ENCODE peak calls at places on chromosomes 11 and 22, in four cellular contexts. A is stomach, R is mucosa of descending colon, E is right lobe of liver. J is an unnamed sample.
A peak's percentile ranks its signal among the peaks of the same experiment; 100 is the strongest.

GRCh38 chr11:65403607-65404121 is 17.2 kb downstream of the FRMD8 start:
- DNase-seq in A (no peak), R (no peak), E (no peak), J (no peak)

GRCh38 chr11:94781822-94782221 is 13.7 kb downstream of the AMOTL1 start:
- DNase-seq in A (no peak), R (no peak), E (no peak), J (no peak)

GRCh38 chr11:125356736-125357292 is 139.3 kb downstream of the FEZ1 start:
- DNase-seq in A (no peak), R (no peak), E (no peak), J (no peak)

GRCh38 chr22:44437493-44438015 is 60.5 kb downstream of the RTL6 start:
- DNase-seq in A (no peak), R (no peak), E (no peak), J (no peak)

GRCh38 chr22:31451709-31452571 is 37.7 kb downstream of the EIF4ENIF1 start:
- DNase-seq in A (no peak), R (peak; percentile 22), E (no peak), J (peak; percentile 28)

GRCh38 chr11:33777906-33778305 is 3.6 kb upstream of the FBXO3 start:
- DNase-seq in A (no peak), R (no peak), E (no peak), J (no peak)

GRCh38 chr22:43263645-43264514 is 76.9 kb upstream of the TTLL12 start:
- DNase-seq in A (peak; percentile 74), R (peak; percentile 75), E (peak; percentile 67), J (peak; percentile 84)

GRCh38 chr22:33337524-33337923 is 279.3 kb upstream of the SYN3 start:
- DNase-seq in A (peak; percentile 76), R (peak; percentile 69), E (peak; percentile 57), J (peak; percentile 34)

GRCh38 chr11:111605681-111606080 is 3.4 kb downstream of the SIK2 start:
- DNase-seq in A (no peak), R (no peak), E (no peak), J (no peak)

GRCh38 chr11:38543311-38543710 is 1945.3 kb upstream of the RAG2 start:
- DNase-seq in A (no peak), R (no peak), E (no peak), J (no peak)

GRCh38 chr22:41446057-41446501 is 522 bp downstream of the TOB2 start:
- DNase-seq in A (peak; percentile 34), R (peak; percentile 59), E (peak; percentile 62), J (peak; percentile 55)

GRCh38 chr11:133983660-133984316 is 27.0 kb upstream of the IGSF9B start:
- DNase-seq in A (no peak), R (no peak), E (no peak), J (no peak)

GRCh38 chr11:63508009-63508408 is 2.1 kb downstream of the LGALS12 start:
- DNase-seq in A (peak; percentile 77), R (peak; percentile 40), E (peak; percentile 89), J (peak; percentile 59)

GRCh38 chr22:39524753-39525657 is 4.6 kb downstream of the ATF4 start:
- DNase-seq in A (no peak), R (no peak), E (no peak), J (no peak)

GRCh38 chr11:108302121-108302785 is 79.4 kb downstream of the ATM start:
- DNase-seq in A (no peak), R (no peak), E (no peak), J (no peak)

GRCh38 chr11:81792416-81792815 is 941.2 kb downstream of the FAM181B start:
- DNase-seq in A (no peak), R (no peak), E (no peak), J (no peak)

GRCh38 chr11:130426223-130427048 is 2.0 kb downstream of the ADAMTS8 start:
- DNase-seq in A (no peak), R (no peak), E (peak; percentile 65), J (no peak)

GRCh38 chr11:35662061-35662648 is 420 bp upstream of the TRIM44 start:
- DNase-seq in A (no peak), R (no peak), E (peak; percentile 77), J (peak; percentile 12)

GRCh38 chr11:63998558-63999348 is 12.5 kb downstream of the OTUB1 start:
- DNase-seq in A (peak; percentile 65), R (no peak), E (no peak), J (no peak)

GRCh38 chr11:119361961-119362725 is 15.6 kb upstream of the MFRP start:
- DNase-seq in A (no peak), R (no peak), E (peak; percentile 41), J (no peak)
- H3K4me1 ChIP-seq in A (peaks cover 40% of the 10 kb centered on the region), R (peaks cover 11% of the 10 kb centered on the region), E (peaks cover 34% of the 10 kb centered on the region), J (peaks cover 43% of the 10 kb centered on the region)

GRCh38 chr11:73386026-73386425 is 9.8 kb downstream of the RELT start:
- DNase-seq in A (no peak), R (no peak), E (no peak), J (peak; percentile 37)

GRCh38 chr11:73384871-73385692 is 8.9 kb downstream of the RELT start:
- DNase-seq in A (peak; percentile 49), R (peak; percentile 42), E (peak; percentile 67), J (no peak)

GRCh38 chr11:73384127-73384441 is 7.9 kb downstream of the RELT start:
- DNase-seq in A (no peak), R (no peak), E (no peak), J (no peak)

GRCh38 chr11:73383249-73384126 is 7.3 kb downstream of the RELT start:
- DNase-seq in A (peak; percentile 50), R (no peak), E (no peak), J (peak; percentile 46)

DNA sequence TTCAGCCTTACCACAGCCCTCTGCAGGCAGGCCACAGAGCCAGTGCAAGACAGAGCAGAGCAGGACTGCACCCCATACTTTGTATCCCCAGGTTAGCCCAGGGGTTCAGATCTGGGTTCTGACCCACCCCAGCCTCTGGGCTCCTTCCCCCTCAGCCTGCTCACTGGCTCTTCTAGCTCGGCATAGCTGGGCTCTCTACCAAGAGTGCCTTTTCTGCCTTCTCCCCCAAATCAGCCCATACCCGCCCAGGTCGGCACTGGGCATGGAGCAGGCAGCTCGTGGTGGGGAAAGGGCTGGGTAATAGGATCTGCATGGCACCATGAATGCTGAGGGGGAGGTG is 8.3 kb downstream of the RELT start:
- DNase-seq in A (no peak), R (no peak), E (no peak), J (no peak)
- H3K4me1 ChIP-seq in A (peaks cover 7% of the 10 kb centered on the region), R (peaks cover 11% of the 10 kb centered on the region), E (no peaks in the 10 kb centered on the region), J (peaks cover 36% of the 10 kb centered on the region)

GRCh38 chr11:26844963-26845362 is 123.1 kb upstream of the SLC5A12 start:
- DNase-seq in A (no peak), R (no peak), E (no peak), J (no peak)
- H3K4me1 ChIP-seq in A (no peaks in the 10 kb centered on the region), R (no peaks in the 10 kb centered on the region), E (no peaks in the 10 kb centered on the region), J (no peaks in the 10 kb centered on the region)

DNA sequence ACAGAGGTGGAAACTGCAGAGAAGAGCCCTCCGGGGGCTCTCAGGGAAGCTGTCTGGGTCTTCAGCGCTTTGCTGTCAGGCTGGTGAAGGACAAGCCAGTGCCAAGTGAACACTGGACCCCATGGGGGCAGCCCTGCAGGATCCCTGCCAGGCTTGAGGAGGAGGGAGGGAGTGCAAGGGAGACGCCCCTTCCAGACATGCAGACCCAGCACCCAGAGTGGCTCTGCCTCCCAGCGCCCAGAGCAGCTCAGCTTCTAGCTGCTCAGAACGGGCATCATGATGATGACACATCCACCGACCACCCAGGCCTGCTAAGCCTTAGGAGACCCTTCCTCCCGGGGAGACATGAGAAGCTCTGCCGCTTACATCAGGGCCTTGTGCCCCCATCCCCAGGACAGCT is 39.7 kb downstream of the TBX1 start:
- DNase-seq in A (no peak), R (no peak), E (no peak), J (no peak)
- H3K4me1 ChIP-seq in A (no peaks in the 10 kb centered on the region), R (no peaks in the 10 kb centered on the region), E (no peaks in the 10 kb centered on the region), J (peaks cover 17% of the 10 kb centered on the region)

GRCh38 chr11:61027141-61027840 is 55.8 kb downstream of the CD6 start:
- DNase-seq in A (no peak), R (no peak), E (no peak), J (no peak)
- H3K4me1 ChIP-seq in A (peaks cover 10% of the 10 kb centered on the region), R (peaks cover 2% of the 10 kb centered on the region), E (no peaks in the 10 kb centered on the region), J (peaks cover 4% of the 10 kb centered on the region)

GRCh38 chr22:38503021-38503420 is 3.1 kb downstream of the DDX17 start:
- DNase-seq in A (no peak), R (no peak), E (no peak), J (no peak)
- H3K4me1 ChIP-seq in A (peaks cover 22% of the 10 kb centered on the region), R (peaks cover 28% of the 10 kb centered on the region), E (peaks cover 6% of the 10 kb centered on the region), J (peaks cover 10% of the 10 kb centered on the region)

GRCh38 chr11:10401275-10401674 is 53.8 kb upstream of the AMPD3 start:
- DNase-seq in A (no peak), R (no peak), E (no peak), J (no peak)
- H3K4me1 ChIP-seq in A (peaks cover under 1% of the 10 kb centered on the region), R (no peaks in the 10 kb centered on the region), E (peaks cover 2% of the 10 kb centered on the region), J (peaks cover under 1% of the 10 kb centered on the region)